ENCODE peak calls at places on chromosomes 11 and 22, in ten cellular contexts. One of them, this sample, is unnamed.

GRCh38 chr11:12469451-12469850 is 92.1 kb downstream of the PARVA start:
- DNase-seq in effector CD4-positive, alpha-beta T cell: no peak
- DNase-seq in stimulated activated CD4-positive, alpha-beta T cell treated with anti-CD3 and anti-CD28 coated beads, Interleukin-1b, Interleukin-23, amount 100 ng/mL, for 1 hour: no peak
- DNase-seq in nephron progenitor cell: no peak
- DNase-seq in H9: no peak
- DNase-seq in foreskin keratinocyte: no peak
- DNase-seq in brain microvascular endothelial cell: no peak
- DNase-seq in fibroblast of pulmonary artery: peak; percentile 55
- DNase-seq in body of pancreas: no peak
- DNase-seq in dorsolateral prefrontal cortex: no peak
- DNase-seq in this sample: no peak

GRCh38 chr11:123145220-123145619 is 49.8 kb downstream of the CLMP start:
- DNase-seq in brain microvascular endothelial cell: peak; percentile 57
- DNase-seq in stimulated activated CD4-positive, alpha-beta T cell treated with anti-CD3 and anti-CD28 coated beads, Interleukin-1b, Interleukin-23, amount 100 ng/mL, for 1 hour: no peak
- DNase-seq in fibroblast of pulmonary artery: peak; percentile 94
- DNase-seq in effector CD4-positive, alpha-beta T cell: no peak
- DNase-seq in H9: no peak
- DNase-seq in nephron progenitor cell: no peak
- DNase-seq in dorsolateral prefrontal cortex: no peak
- DNase-seq in foreskin keratinocyte: peak; percentile 50
- DNase-seq in body of pancreas: peak; percentile 86
- DNase-seq in this sample: no peak

GRCh38 chr11:110587972-110588371 is 124.3 kb downstream of the ARHGAP20 start:
- DNase-seq in fibroblast of pulmonary artery: peak; percentile 33
- DNase-seq in body of pancreas: no peak
- DNase-seq in brain microvascular endothelial cell: no peak
- DNase-seq in stimulated activated CD4-positive, alpha-beta T cell treated with anti-CD3 and anti-CD28 coated beads, Interleukin-1b, Interleukin-23, amount 100 ng/mL, for 1 hour: no peak
- DNase-seq in H9: no peak
- DNase-seq in foreskin keratinocyte: no peak
- DNase-seq in dorsolateral prefrontal cortex: no peak
- DNase-seq in effector CD4-positive, alpha-beta T cell: no peak
- DNase-seq in nephron progenitor cell: no peak
- DNase-seq in this sample: no peak

GRCh38 chr11:6205366-6205765 is at the start of gene C11orf42:
- DNase-seq in brain microvascular endothelial cell: no peak
- DNase-seq in dorsolateral prefrontal cortex: no peak
- DNase-seq in stimulated activated CD4-positive, alpha-beta T cell treated with anti-CD3 and anti-CD28 coated beads, Interleukin-1b, Interleukin-23, amount 100 ng/mL, for 1 hour: no peak
- DNase-seq in fibroblast of pulmonary artery: no peak
- DNase-seq in body of pancreas: no peak
- DNase-seq in effector CD4-positive, alpha-beta T cell: no peak
- DNase-seq in H9: no peak
- DNase-seq in nephron progenitor cell: no peak
- DNase-seq in foreskin keratinocyte: no peak
- DNase-seq in this sample: no peak

GRCh38 chr22:29284196-29284595 is 16.1 kb downstream of the EWSR1 start:
- DNase-seq in dorsolateral prefrontal cortex: no peak
- DNase-seq in effector CD4-positive, alpha-beta T cell: no peak
- DNase-seq in H9: no peak
- DNase-seq in stimulated activated CD4-positive, alpha-beta T cell treated with anti-CD3 and anti-CD28 coated beads, Interleukin-1b, Interleukin-23, amount 100 ng/mL, for 1 hour: no peak
- DNase-seq in foreskin keratinocyte: no peak
- DNase-seq in nephron progenitor cell: no peak
- DNase-seq in brain microvascular endothelial cell: no peak
- DNase-seq in body of pancreas: no peak
- DNase-seq in fibroblast of pulmonary artery: no peak
- DNase-seq in this sample: no peak

GRCh38 chr11:65870307-65870658 is 2.3 kb downstream of the EFEMP2 start:
- DNase-seq in stimulated activated CD4-positive, alpha-beta T cell treated with anti-CD3 and anti-CD28 coated beads, Interleukin-1b, Interleukin-23, amount 100 ng/mL, for 1 hour: no peak
- DNase-seq in brain microvascular endothelial cell: no peak
- DNase-seq in effector CD4-positive, alpha-beta T cell: no peak
- DNase-seq in body of pancreas: no peak
- DNase-seq in fibroblast of pulmonary artery: no peak
- DNase-seq in H9: no peak
- DNase-seq in nephron progenitor cell: no peak
- DNase-seq in dorsolateral prefrontal cortex: no peak
- DNase-seq in foreskin keratinocyte: no peak
- DNase-seq in this sample: no peak

GRCh38 chr11:117597083-117597482 is 199.9 kb downstream of the DSCAML1 start:
- DNase-seq in dorsolateral prefrontal cortex: no peak
- DNase-seq in H9: peak; percentile 78
- DNase-seq in fibroblast of pulmonary artery: peak; percentile 47
- DNase-seq in effector CD4-positive, alpha-beta T cell: peak; percentile 11
- DNase-seq in brain microvascular endothelial cell: peak; percentile 34
- DNase-seq in nephron progenitor cell: peak; percentile 92
- DNase-seq in foreskin keratinocyte: no peak
- DNase-seq in stimulated activated CD4-positive, alpha-beta T cell treated with anti-CD3 and anti-CD28 coated beads, Interleukin-1b, Interleukin-23, amount 100 ng/mL, for 1 hour: no peak
- DNase-seq in body of pancreas: peak; percentile 5
- DNase-seq in this sample: no peak

GRCh38 chr11:85725510-85726258 is 39.7 kb upstream of the CCDC89 start:
- DNase-seq in H9: no peak
- DNase-seq in dorsolateral prefrontal cortex: no peak
- DNase-seq in fibroblast of pulmonary artery: peak; percentile 89
- DNase-seq in body of pancreas: no peak
- DNase-seq in effector CD4-positive, alpha-beta T cell: no peak
- DNase-seq in stimulated activated CD4-positive, alpha-beta T cell treated with anti-CD3 and anti-CD28 coated beads, Interleukin-1b, Interleukin-23, amount 100 ng/mL, for 1 hour: no peak
- DNase-seq in foreskin keratinocyte: peak; percentile 84
- DNase-seq in nephron progenitor cell: no peak
- DNase-seq in brain microvascular endothelial cell: peak; percentile 34
- DNase-seq in this sample: no peak

GRCh38 chr11:43818220-43818619 is 62.4 kb upstream of the ALKBH3 start:
- DNase-seq in effector CD4-positive, alpha-beta T cell: no peak
- DNase-seq in stimulated activated CD4-positive, alpha-beta T cell treated with anti-CD3 and anti-CD28 coated beads, Interleukin-1b, Interleukin-23, amount 100 ng/mL, for 1 hour: no peak
- DNase-seq in H9: no peak
- DNase-seq in foreskin keratinocyte: peak; percentile 90
- DNase-seq in dorsolateral prefrontal cortex: no peak
- DNase-seq in fibroblast of pulmonary artery: no peak
- DNase-seq in brain microvascular endothelial cell: no peak
- DNase-seq in body of pancreas: no peak
- DNase-seq in nephron progenitor cell: no peak
- DNase-seq in this sample: no peak

GRCh38 chr22:19971276-19972124 is 29.9 kb upstream of the TXNRD2 start:
- DNase-seq in H9: no peak
- DNase-seq in effector CD4-positive, alpha-beta T cell: no peak
- DNase-seq in body of pancreas: no peak
- DNase-seq in brain microvascular endothelial cell: no peak
- DNase-seq in fibroblast of pulmonary artery: no peak
- DNase-seq in stimulated activated CD4-positive, alpha-beta T cell treated with anti-CD3 and anti-CD28 coated beads, Interleukin-1b, Interleukin-23, amount 100 ng/mL, for 1 hour: no peak
- DNase-seq in foreskin keratinocyte: no peak
- DNase-seq in nephron progenitor cell: no peak
- DNase-seq in dorsolateral prefrontal cortex: no peak
- DNase-seq in this sample: no peak

GRCh38 chr11:619625-620050 is 3.9 kb upstream of the IRF7 start:
- DNase-seq in stimulated activated CD4-positive, alpha-beta T cell treated with anti-CD3 and anti-CD28 coated beads, Interleukin-1b, Interleukin-23, amount 100 ng/mL, for 1 hour: no peak
- DNase-seq in fibroblast of pulmonary artery: no peak
- DNase-seq in foreskin keratinocyte: no peak
- DNase-seq in H9: no peak
- DNase-seq in brain microvascular endothelial cell: no peak
- DNase-seq in nephron progenitor cell: no peak
- DNase-seq in dorsolateral prefrontal cortex: no peak
- DNase-seq in body of pancreas: no peak
- DNase-seq in effector CD4-positive, alpha-beta T cell: no peak
- DNase-seq in this sample: no peak

GRCh38 chr11:1760351-1761109 is 3.2 kb downstream of the CTSD start:
- DNase-seq in stimulated activated CD4-positive, alpha-beta T cell treated with anti-CD3 and anti-CD28 coated beads, Interleukin-1b, Interleukin-23, amount 100 ng/mL, for 1 hour: no peak
- DNase-seq in dorsolateral prefrontal cortex: peak; percentile 86
- DNase-seq in nephron progenitor cell: no peak
- DNase-seq in H9: no peak
- DNase-seq in fibroblast of pulmonary artery: peak; percentile 34
- DNase-seq in brain microvascular endothelial cell: peak; percentile 67
- DNase-seq in foreskin keratinocyte: no peak
- DNase-seq in effector CD4-positive, alpha-beta T cell: no peak
- DNase-seq in body of pancreas: peak; percentile 85
- DNase-seq in this sample: no peak

GRCh38 chr11:9664276-9665171 is 647 bp downstream of the SWAP70 start:
- DNase-seq in foreskin keratinocyte: peak; percentile 18
- DNase-seq in body of pancreas: peak; percentile 44
- DNase-seq in H9: peak; percentile 39
- DNase-seq in brain microvascular endothelial cell: peak; percentile 30
- DNase-seq in nephron progenitor cell: no peak
- DNase-seq in dorsolateral prefrontal cortex: no peak
- DNase-seq in stimulated activated CD4-positive, alpha-beta T cell treated with anti-CD3 and anti-CD28 coated beads, Interleukin-1b, Interleukin-23, amount 100 ng/mL, for 1 hour: no peak
- DNase-seq in effector CD4-positive, alpha-beta T cell: no peak
- DNase-seq in fibroblast of pulmonary artery: peak; percentile 69
- DNase-seq in this sample: peak; percentile 35

GRCh38 chr22:40739723-40740122 is 60.4 kb downstream of the MCHR1 start:
- DNase-seq in foreskin keratinocyte: no peak
- DNase-seq in body of pancreas: no peak
- DNase-seq in stimulated activated CD4-positive, alpha-beta T cell treated with anti-CD3 and anti-CD28 coated beads, Interleukin-1b, Interleukin-23, amount 100 ng/mL, for 1 hour: no peak
- DNase-seq in nephron progenitor cell: no peak
- DNase-seq in effector CD4-positive, alpha-beta T cell: no peak
- DNase-seq in H9: no peak
- DNase-seq in dorsolateral prefrontal cortex: no peak
- DNase-seq in fibroblast of pulmonary artery: no peak
- DNase-seq in brain microvascular endothelial cell: no peak
- DNase-seq in this sample: no peak

GRCh38 chr22:21961886-21962654 is 9.4 kb upstream of the PPM1F start:
- DNase-seq in H9: no peak
- DNase-seq in foreskin keratinocyte: no peak
- DNase-seq in dorsolateral prefrontal cortex: no peak
- DNase-seq in body of pancreas: peak; percentile 58
- DNase-seq in effector CD4-positive, alpha-beta T cell: no peak
- DNase-seq in stimulated activated CD4-positive, alpha-beta T cell treated with anti-CD3 and anti-CD28 coated beads, Interleukin-1b, Interleukin-23, amount 100 ng/mL, for 1 hour: no peak
- DNase-seq in nephron progenitor cell: no peak
- DNase-seq in fibroblast of pulmonary artery: no peak
- DNase-seq in brain microvascular endothelial cell: peak; percentile 41
- DNase-seq in this sample: no peak

GRCh38 chr22:31537019-31537535 is 40.7 kb downstream of the SFI1 start:
- DNase-seq in body of pancreas: no peak
- DNase-seq in brain microvascular endothelial cell: no peak
- DNase-seq in H9: no peak
- DNase-seq in nephron progenitor cell: no peak
- DNase-seq in effector CD4-positive, alpha-beta T cell: no peak
- DNase-seq in foreskin keratinocyte: no peak
- DNase-seq in stimulated activated CD4-positive, alpha-beta T cell treated with anti-CD3 and anti-CD28 coated beads, Interleukin-1b, Interleukin-23, amount 100 ng/mL, for 1 hour: no peak
- DNase-seq in dorsolateral prefrontal cortex: no peak
- DNase-seq in fibroblast of pulmonary artery: peak; percentile 21
- DNase-seq in this sample: no peak

GRCh38 chr11:116096596-116096995 is 592.4 kb upstream of the CADM1 start:
- DNase-seq in stimulated activated CD4-positive, alpha-beta T cell treated with anti-CD3 and anti-CD28 coated beads, Interleukin-1b, Interleukin-23, amount 100 ng/mL, for 1 hour: no peak
- DNase-seq in H9: no peak
- DNase-seq in nephron progenitor cell: no peak
- DNase-seq in dorsolateral prefrontal cortex: no peak
- DNase-seq in foreskin keratinocyte: no peak
- DNase-seq in fibroblast of pulmonary artery: no peak
- DNase-seq in body of pancreas: no peak
- DNase-seq in effector CD4-positive, alpha-beta T cell: no peak
- DNase-seq in brain microvascular endothelial cell: no peak
- DNase-seq in this sample: no peak

GRCh38 chr11:102194983-102195382 is 84.7 kb downstream of the YAP1 start:
- DNase-seq in stimulated activated CD4-positive, alpha-beta T cell treated with anti-CD3 and anti-CD28 coated beads, Interleukin-1b, Interleukin-23, amount 100 ng/mL, for 1 hour: no peak
- DNase-seq in nephron progenitor cell: no peak
- DNase-seq in H9: no peak
- DNase-seq in fibroblast of pulmonary artery: no peak
- DNase-seq in dorsolateral prefrontal cortex: no peak
- DNase-seq in body of pancreas: no peak
- DNase-seq in foreskin keratinocyte: no peak
- DNase-seq in effector CD4-positive, alpha-beta T cell: no peak
- DNase-seq in brain microvascular endothelial cell: no peak
- DNase-seq in this sample: no peak

GRCh38 chr11:83156150-83156995 is 558 bp upstream of the PCF11 start:
- DNase-seq in dorsolateral prefrontal cortex: no peak
- DNase-seq in H9: peak; percentile 100
- DNase-seq in brain microvascular endothelial cell: no peak
- DNase-seq in effector CD4-positive, alpha-beta T cell: peak; percentile 95
- DNase-seq in foreskin keratinocyte: peak; percentile 100
- DNase-seq in stimulated activated CD4-positive, alpha-beta T cell treated with anti-CD3 and anti-CD28 coated beads, Interleukin-1b, Interleukin-23, amount 100 ng/mL, for 1 hour: peak; percentile 97
- DNase-seq in nephron progenitor cell: peak; percentile 98
- DNase-seq in fibroblast of pulmonary artery: peak; percentile 100
- DNase-seq in body of pancreas: peak; percentile 100
- DNase-seq in this sample: peak; percentile 99

GRCh38 chr11:115677190-115677589 is 173.0 kb upstream of the CADM1 start:
- DNase-seq in brain microvascular endothelial cell: no peak
- DNase-seq in foreskin keratinocyte: no peak
- DNase-seq in effector CD4-positive, alpha-beta T cell: no peak
- DNase-seq in stimulated activated CD4-positive, alpha-beta T cell treated with anti-CD3 and anti-CD28 coated beads, Interleukin-1b, Interleukin-23, amount 100 ng/mL, for 1 hour: no peak
- DNase-seq in dorsolateral prefrontal cortex: no peak
- DNase-seq in fibroblast of pulmonary artery: no peak
- DNase-seq in body of pancreas: no peak
- DNase-seq in H9: no peak
- DNase-seq in nephron progenitor cell: no peak
- DNase-seq in this sample: no peak

GRCh38 chr11:88164320-88164719 is 10.9 kb downstream of the RAB38 start:
- DNase-seq in nephron progenitor cell: no peak
- DNase-seq in H9: no peak
- DNase-seq in stimulated activated CD4-positive, alpha-beta T cell treated with anti-CD3 and anti-CD28 coated beads, Interleukin-1b, Interleukin-23, amount 100 ng/mL, for 1 hour: no peak
- DNase-seq in body of pancreas: no peak
- DNase-seq in dorsolateral prefrontal cortex: no peak
- DNase-seq in effector CD4-positive, alpha-beta T cell: no peak
- DNase-seq in brain microvascular endothelial cell: no peak
- DNase-seq in foreskin keratinocyte: no peak
- DNase-seq in fibroblast of pulmonary artery: no peak
- DNase-seq in this sample: no peak

GRCh38 chr11:27795955-27796861 is 96.0 kb upstream of the BDNF start:
- DNase-seq in nephron progenitor cell: peak; percentile 6
- DNase-seq in stimulated activated CD4-positive, alpha-beta T cell treated with anti-CD3 and anti-CD28 coated beads, Interleukin-1b, Interleukin-23, amount 100 ng/mL, for 1 hour: no peak
- DNase-seq in brain microvascular endothelial cell: no peak
- DNase-seq in effector CD4-positive, alpha-beta T cell: no peak
- DNase-seq in foreskin keratinocyte: no peak
- DNase-seq in dorsolateral prefrontal cortex: no peak
- DNase-seq in body of pancreas: no peak
- DNase-seq in H9: peak; percentile 47
- DNase-seq in fibroblast of pulmonary artery: no peak
- DNase-seq in this sample: no peak

GRCh38 chr11:57288771-57289579 is 35.8 kb downstream of the TNKS1BP1 start:
- DNase-seq in body of pancreas: no peak
- DNase-seq in foreskin keratinocyte: peak; percentile 78
- DNase-seq in brain microvascular endothelial cell: peak; percentile 93
- DNase-seq in nephron progenitor cell: peak; percentile 69
- DNase-seq in dorsolateral prefrontal cortex: no peak
- DNase-seq in stimulated activated CD4-positive, alpha-beta T cell treated with anti-CD3 and anti-CD28 coated beads, Interleukin-1b, Interleukin-23, amount 100 ng/mL, for 1 hour: no peak
- DNase-seq in H9: no peak
- DNase-seq in fibroblast of pulmonary artery: peak; percentile 79
- DNase-seq in effector CD4-positive, alpha-beta T cell: no peak
- DNase-seq in this sample: no peak

GRCh38 chr11:86940122-86940777 is 14.9 kb downstream of the FZD4 start:
- DNase-seq in H9: no peak
- DNase-seq in stimulated activated CD4-positive, alpha-beta T cell treated with anti-CD3 and anti-CD28 coated beads, Interleukin-1b, Interleukin-23, amount 100 ng/mL, for 1 hour: no peak
- DNase-seq in fibroblast of pulmonary artery: peak; percentile 89
- DNase-seq in dorsolateral prefrontal cortex: no peak
- DNase-seq in foreskin keratinocyte: no peak
- DNase-seq in body of pancreas: peak; percentile 77
- DNase-seq in effector CD4-positive, alpha-beta T cell: no peak
- DNase-seq in nephron progenitor cell: peak; percentile 40
- DNase-seq in brain microvascular endothelial cell: peak; percentile 71
- DNase-seq in this sample: no peak

GRCh38 chr11:66315921-66316811 is 678 bp downstream of the CD248 start:
- DNase-seq in body of pancreas: no peak
- DNase-seq in effector CD4-positive, alpha-beta T cell: no peak
- DNase-seq in H9: no peak
- DNase-seq in fibroblast of pulmonary artery: no peak
- DNase-seq in nephron progenitor cell: no peak
- DNase-seq in dorsolateral prefrontal cortex: no peak
- DNase-seq in brain microvascular endothelial cell: no peak
- DNase-seq in foreskin keratinocyte: no peak
- DNase-seq in stimulated activated CD4-positive, alpha-beta T cell treated with anti-CD3 and anti-CD28 coated beads, Interleukin-1b, Interleukin-23, amount 100 ng/mL, for 1 hour: no peak
- DNase-seq in this sample: no peak

GRCh38 chr11:35990170-35990569 is 46.3 kb downstream of the LDLRAD3 start:
- DNase-seq in foreskin keratinocyte: no peak
- DNase-seq in stimulated activated CD4-positive, alpha-beta T cell treated with anti-CD3 and anti-CD28 coated beads, Interleukin-1b, Interleukin-23, amount 100 ng/mL, for 1 hour: no peak
- DNase-seq in body of pancreas: no peak
- DNase-seq in H9: no peak
- DNase-seq in effector CD4-positive, alpha-beta T cell: no peak
- DNase-seq in nephron progenitor cell: no peak
- DNase-seq in dorsolateral prefrontal cortex: no peak
- DNase-seq in brain microvascular endothelial cell: no peak
- DNase-seq in fibroblast of pulmonary artery: no peak
- DNase-seq in this sample: no peak

GRCh38 chr11:15645201-15645600 is 530.5 kb downstream of the INSC start:
- DNase-seq in brain microvascular endothelial cell: no peak
- DNase-seq in fibroblast of pulmonary artery: no peak
- DNase-seq in dorsolateral prefrontal cortex: no peak
- DNase-seq in stimulated activated CD4-positive, alpha-beta T cell treated with anti-CD3 and anti-CD28 coated beads, Interleukin-1b, Interleukin-23, amount 100 ng/mL, for 1 hour: no peak
- DNase-seq in H9: no peak
- DNase-seq in body of pancreas: no peak
- DNase-seq in nephron progenitor cell: no peak
- DNase-seq in foreskin keratinocyte: no peak
- DNase-seq in effector CD4-positive, alpha-beta T cell: no peak
- DNase-seq in this sample: no peak

GRCh38 chr22:22870577-22871398 is 16.8 kb upstream of the IGLL5 start:
- DNase-seq in H9: peak; percentile 49
- DNase-seq in effector CD4-positive, alpha-beta T cell: no peak
- DNase-seq in foreskin keratinocyte: no peak
- DNase-seq in dorsolateral prefrontal cortex: no peak
- DNase-seq in body of pancreas: no peak
- DNase-seq in nephron progenitor cell: no peak
- DNase-seq in fibroblast of pulmonary artery: no peak
- DNase-seq in brain microvascular endothelial cell: no peak
- DNase-seq in stimulated activated CD4-positive, alpha-beta T cell treated with anti-CD3 and anti-CD28 coated beads, Interleukin-1b, Interleukin-23, amount 100 ng/mL, for 1 hour: no peak
- DNase-seq in this sample: no peak